ENCODE peak calls at places on chromosomes 11 and 22, in ten cellular contexts. N, G, E, S, Z, H, Q, W, M and J are unnamed samples.

GRCh38 chr22:22552630-22553029 is 6.4 kb downstream of the PRAME start:
- DNase-seq in N (no peak), G (no peak), E (no peak), S (no peak), Z (no peak), H (no peak), Q (no peak), W (no peak), M (no peak), J (no peak)

GRCh38 chr11:113193077-113193476 is 121.3 kb upstream of the TTC12 start:
- DNase-seq in N (peak), G (no peak), E (no peak), S (no peak), Z (no peak), H (no peak), Q (no peak), W (no peak), M (peak), J (no peak)

GRCh38 chr22:36384766-36385400 is 2.9 kb downstream of the MYH9 start:
- DNase-seq in N (no peak), G (no peak), E (no peak), S (no peak), Z (no peak), H (no peak), Q (no peak), W (no peak), M (no peak), J (no peak)

GRCh38 chr11:6563121-6563619 is 40.2 kb downstream of the RRP8 start:
- DNase-seq in N (no peak), G (no peak), E (no peak), S (no peak), Z (no peak), H (no peak), Q (no peak), W (no peak), M (no peak), J (no peak)

GRCh38 chr11:114553642-114554041 is 6.0 kb downstream of the NXPE1 start:
- DNase-seq in N (no peak), G (no peak), E (no peak), S (no peak), Z (no peak), H (no peak), Q (no peak), W (no peak), M (peak), J (no peak)

GRCh38 chr11:121534131-121535093 is 81.6 kb upstream of the SORL1-AS1 start:
- DNase-seq in N (no peak), G (peak), E (no peak), S (no peak), Z (no peak), H (peak), Q (peak), W (no peak), M (peak), J (peak)

GRCh38 chr11:43556892-43557291 is 123.6 kb upstream of the HSD17B12 start:
- DNase-seq in N (no peak), G (no peak), E (no peak), S (no peak), Z (no peak), H (no peak), Q (no peak), W (no peak), M (no peak), J (no peak)

GRCh38 chr11:132248585-132248984 is 878.2 kb downstream of the NTM start:
- DNase-seq in N (no peak), G (no peak), E (no peak), S (no peak), Z (no peak), H (no peak), Q (no peak), W (no peak), M (no peak), J (no peak)

GRCh38 chr11:26971961-26972360 is 22.0 kb upstream of the FIBIN start:
- DNase-seq in N (no peak), G (no peak), E (no peak), S (no peak), Z (no peak), H (no peak), Q (no peak), W (no peak), M (peak), J (no peak)

GRCh38 chr11:16609769-16610168 is 128.7 kb upstream of the C11orf58 start:
- DNase-seq in N (no peak), G (no peak), E (no peak), S (no peak), Z (no peak), H (no peak), Q (no peak), W (no peak), M (no peak), J (no peak)

GRCh38 chr22:30325724-30326703 is 727 bp downstream of the TBC1D10A start:
- DNase-seq in N (no peak), G (peak), E (no peak), S (no peak), Z (no peak), H (peak), Q (no peak), W (no peak), M (no peak), J (no peak)

GRCh38 chr11:58900479-58901420 is 38.5 kb upstream of the GLYATL1 start:
- DNase-seq in N (no peak), G (peak), E (peak), S (peak), Z (peak), H (peak), Q (peak), W (peak), M (peak), J (no peak)

GRCh38 chr11:74055938-74056337 is 47.1 kb upstream of the UCP3 start:
- DNase-seq in N (peak), G (no peak), E (peak), S (no peak), Z (peak), H (no peak), Q (no peak), W (peak), M (peak), J (peak)

GRCh38 chr11:117917591-117917990 is 11.6 kb downstream of the TMPRSS13 start:
- DNase-seq in N (no peak), G (no peak), E (no peak), S (no peak), Z (no peak), H (no peak), Q (no peak), W (no peak), M (no peak), J (no peak)

GRCh38 chr22:43737150-43737828 is 74.8 kb downstream of the EFCAB6 start:
- DNase-seq in N (no peak), G (no peak), E (no peak), S (no peak), Z (no peak), H (no peak), Q (no peak), W (no peak), M (no peak), J (no peak)

GRCh38 chr11:34214961-34215805 is 109.8 kb downstream of the NAT10 start:
- DNase-seq in N (no peak), G (no peak), E (peak), S (no peak), Z (no peak), H (no peak), Q (no peak), W (peak), M (peak), J (no peak)

GRCh38 chr11:19919050-19919561 is 206.5 kb downstream of the NAV2 start:
- DNase-seq in N (peak), G (peak), E (peak), S (peak), Z (peak), H (peak), Q (no peak), W (peak), M (peak), J (peak)

GRCh38 chr22:32823024-32823730 is 21.7 kb downstream of the TIMP3 start:
- DNase-seq in N (no peak), G (no peak), E (no peak), S (no peak), Z (peak), H (no peak), Q (no peak), W (peak), M (no peak), J (no peak)

GRCh38 chr11:2375964-2376551 is 1.1 kb upstream of the CD81 start:
- DNase-seq in N (no peak), G (no peak), E (no peak), S (no peak), Z (no peak), H (no peak), Q (no peak), W (no peak), M (no peak), J (no peak)

GRCh38 chr11:120180571-120181445 is 30.0 kb upstream of the OAF start:
- DNase-seq in N (no peak), G (no peak), E (peak), S (no peak), Z (no peak), H (no peak), Q (no peak), W (no peak), M (peak), J (peak)

DNA sequence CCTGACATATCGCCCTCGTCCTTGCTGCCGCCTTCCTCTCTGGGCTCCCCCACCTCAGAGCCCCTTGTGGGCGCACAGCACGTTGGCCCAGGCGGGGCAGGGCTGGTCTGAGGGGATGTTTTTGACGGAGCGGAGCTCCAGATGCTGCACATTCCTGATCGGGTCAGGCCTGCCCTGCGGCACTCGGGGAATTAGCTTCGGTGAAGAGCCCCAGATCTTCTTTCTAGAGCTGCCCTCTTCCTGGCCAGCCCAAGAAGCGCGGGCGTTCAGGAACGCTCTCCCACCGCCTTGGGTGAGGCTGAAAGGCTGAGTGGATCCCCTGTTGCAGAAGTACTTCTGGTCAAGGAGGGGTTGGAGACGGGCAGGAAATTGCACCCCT is 12.1 kb downstream of the YPEL4 start:
- DNase-seq in N (no peak), G (no peak), E (no peak), S (no peak), Z (no peak), H (no peak), Q (no peak), W (no peak), M (peak), J (no peak)
- H3K4me3 ChIP-seq in N (peak), G (peak), E (peak), S (peak), Z (peak), H (peak), Q (no peak), W (peak), M (peak), J (peak)

DNA sequence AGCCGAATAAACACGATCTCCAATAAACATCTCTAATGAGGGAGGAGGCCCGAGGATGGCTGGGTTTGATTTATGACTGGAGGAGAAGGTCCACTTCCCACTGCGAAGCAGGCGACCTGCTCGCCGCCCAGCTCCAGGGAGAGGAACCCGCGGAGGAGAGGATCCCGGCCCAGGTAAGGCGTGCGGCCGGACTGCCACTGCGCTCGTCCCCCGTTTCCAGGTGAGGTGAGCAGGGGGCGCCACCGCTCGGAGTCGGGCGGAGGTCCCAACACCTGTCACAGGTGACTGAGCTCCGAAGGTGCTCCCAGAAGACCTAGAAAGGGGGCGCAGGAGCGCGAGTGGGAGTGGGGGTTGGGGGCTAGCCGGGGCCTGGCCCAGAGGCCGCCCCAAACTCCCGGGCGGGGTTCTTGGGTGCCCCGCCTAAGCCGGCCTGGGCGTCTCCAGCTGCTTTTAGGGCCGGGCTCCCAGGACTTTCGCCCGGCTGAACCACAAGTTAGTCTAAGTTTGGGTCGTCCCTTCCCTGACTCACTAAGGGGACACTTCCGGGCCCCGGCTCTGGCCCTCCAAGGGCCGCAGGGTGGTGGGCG is 5.4 kb upstream of the PAX6 start:
- DNase-seq in N (no peak), G (no peak), E (no peak), S (no peak), Z (no peak), H (no peak), Q (no peak), W (no peak), M (no peak), J (no peak)
- H3K4me3 ChIP-seq in N (no peak), G (peak), E (no peak), S (peak), Z (peak), H (peak), Q (no peak), W (peak), M (peak), J (no peak)

GRCh38 chr11:63888170-63889086 is 28.5 kb downstream of the RCOR2 start:
- DNase-seq in N (no peak), G (peak), E (peak), S (peak), Z (peak), H (no peak), Q (no peak), W (no peak), M (peak), J (peak)

GRCh38 chr11:63884191-63884590 is 32.8 kb downstream of the RCOR2 start:
- DNase-seq in N (no peak), G (no peak), E (no peak), S (no peak), Z (no peak), H (no peak), Q (no peak), W (no peak), M (no peak), J (no peak)

GRCh38 chr11:63890368-63890767 is 26.6 kb downstream of the RCOR2 start:
- DNase-seq in N (no peak), G (no peak), E (no peak), S (no peak), Z (no peak), H (no peak), Q (no peak), W (no peak), M (no peak), J (no peak)

GRCh38 chr11:63889344-63889743 is 27.6 kb downstream of the RCOR2 start:
- DNase-seq in N (no peak), G (no peak), E (no peak), S (no peak), Z (no peak), H (no peak), Q (no peak), W (no peak), M (no peak), J (no peak)

GRCh38 chr11:63887600-63887999 is 29.4 kb downstream of the RCOR2 start:
- DNase-seq in N (no peak), G (no peak), E (no peak), S (no peak), Z (no peak), H (no peak), Q (no peak), W (no peak), M (no peak), J (no peak)
- H3K4me3 ChIP-seq in N (no peak), G (no peak), E (no peak), S (no peak), Z (no peak), H (no peak), Q (no peak), W (no peak), M (no peak), J (no peak)

GRCh38 chr22:23579870-23580585 is at the start of gene IGLL1:
- DNase-seq in N (no peak), G (no peak), E (no peak), S (no peak), Z (no peak), H (no peak), Q (no peak), W (no peak), M (no peak), J (no peak)

GRCh38 chr22:23583836-23584235 is 3.7 kb upstream of the IGLL1 start:
- DNase-seq in N (no peak), G (no peak), E (no peak), S (no peak), Z (no peak), H (no peak), Q (no peak), W (no peak), M (no peak), J (no peak)

GRCh38 chr22:23580586-23581251 is 629 bp upstream of the IGLL1 start:
- DNase-seq in N (no peak), G (no peak), E (no peak), S (no peak), Z (no peak), H (no peak), Q (no peak), W (no peak), M (no peak), J (no peak)

GRCh38 chr22:23581252-23581634 is 1.2 kb upstream of the IGLL1 start:
- DNase-seq in N (no peak), G (no peak), E (no peak), S (no peak), Z (no peak), H (no peak), Q (no peak), W (no peak), M (no peak), J (no peak)

GRCh38 chr22:23583153-23583552 is 3.1 kb upstream of the IGLL1 start:
- DNase-seq in N (no peak), G (no peak), E (no peak), S (no peak), Z (no peak), H (no peak), Q (no peak), W (no peak), M (no peak), J (no peak)
- H3K4me3 ChIP-seq in N (no peak), G (no peak), E (no peak), S (no peak), Z (no peak), H (no peak), Q (no peak), W (no peak), M (no peak), J (no peak)

GRCh38 chr11:10728154-10728553 is 22.9 kb upstream of the CTR9 start:
- DNase-seq in N (no peak), G (no peak), E (no peak), S (no peak), Z (no peak), H (no peak), Q (no peak), W (no peak), M (no peak), J (no peak)

GRCh38 chr11:10730151-10730550 is 20.9 kb upstream of the CTR9 start:
- DNase-seq in N (no peak), G (no peak), E (no peak), S (no peak), Z (no peak), H (no peak), Q (no peak), W (no peak), M (peak), J (no peak)

GRCh38 chr11:10731064-10731680 is 19.9 kb upstream of the CTR9 start:
- DNase-seq in N (no peak), G (no peak), E (no peak), S (no peak), Z (no peak), H (no peak), Q (no peak), W (no peak), M (no peak), J (no peak)

GRCh38 chr11:10727259-10727851 is 23.7 kb upstream of the CTR9 start:
- DNase-seq in N (peak), G (no peak), E (no peak), S (no peak), Z (no peak), H (no peak), Q (no peak), W (no peak), M (peak), J (no peak)

GRCh38 chr11:10728779-10729472 is 22.1 kb upstream of the CTR9 start:
- DNase-seq in N (peak), G (no peak), E (no peak), S (no peak), Z (no peak), H (no peak), Q (no peak), W (no peak), M (peak), J (no peak)
- H3K4me3 ChIP-seq in N (no peak), G (no peak), E (peak), S (no peak), Z (no peak), H (no peak), Q (no peak), W (no peak), M (no peak), J (peak)